ENCODE peak calls at places on chromosomes 12 and 14, in nine cellular contexts. One of them, this sample, is unnamed.

GRCh38 chr12:49288412-49288853 is 6.5 kb upstream of the PRPH start:
- DNase-seq in memory B cell: peak
- DNase-seq in Daoy: peak
- DNase-seq in smooth muscle cell of the brain vasculature: no peak
- DNase-seq in cardiac muscle cell: peak
- DNase-seq in NCI-H2107: no peak
- DNase-seq in COR-L47: no peak
- DNase-seq in left lung: no peak
- DNase-seq in HTR-8/SVneo: peak
- DNase-seq in this sample: no peak

GRCh38 chr14:94941311-94941710 is 171.4 kb upstream of the GSC start:
- DNase-seq in memory B cell: no peak
- DNase-seq in Daoy: no peak
- DNase-seq in smooth muscle cell of the brain vasculature: no peak
- DNase-seq in cardiac muscle cell: no peak
- DNase-seq in NCI-H2107: no peak
- DNase-seq in COR-L47: no peak
- DNase-seq in left lung: no peak
- DNase-seq in HTR-8/SVneo: no peak
- DNase-seq in this sample: no peak

GRCh38 chr12:52517005-52517835 is 3.0 kb downstream of the KRT5 start:
- DNase-seq in memory B cell: no peak
- DNase-seq in Daoy: no peak
- DNase-seq in smooth muscle cell of the brain vasculature: no peak
- DNase-seq in cardiac muscle cell: no peak
- DNase-seq in NCI-H2107: no peak
- DNase-seq in COR-L47: no peak
- DNase-seq in left lung: no peak
- DNase-seq in HTR-8/SVneo: no peak
- DNase-seq in this sample: no peak

GRCh38 chr14:94110552-94111181 is at the start of gene IFI27:
- DNase-seq in memory B cell: no peak
- DNase-seq in Daoy: peak
- DNase-seq in smooth muscle cell of the brain vasculature: no peak
- DNase-seq in cardiac muscle cell: no peak
- DNase-seq in NCI-H2107: no peak
- DNase-seq in COR-L47: no peak
- DNase-seq in left lung: no peak
- DNase-seq in HTR-8/SVneo: no peak
- DNase-seq in this sample: no peak

GRCh38 chr12:9378430-9378835 is 170.2 kb upstream of the PZP start:
- DNase-seq in memory B cell: no peak
- DNase-seq in Daoy: no peak
- DNase-seq in smooth muscle cell of the brain vasculature: no peak
- DNase-seq in cardiac muscle cell: no peak
- DNase-seq in NCI-H2107: peak
- DNase-seq in COR-L47: no peak
- DNase-seq in left lung: no peak
- DNase-seq in HTR-8/SVneo: peak
- DNase-seq in this sample: no peak

GRCh38 chr12:124921200-124922008 is 7.0 kb upstream of the UBC start:
- DNase-seq in memory B cell: peak
- DNase-seq in Daoy: peak
- DNase-seq in smooth muscle cell of the brain vasculature: no peak
- DNase-seq in cardiac muscle cell: peak
- DNase-seq in NCI-H2107: no peak
- DNase-seq in COR-L47: no peak
- DNase-seq in left lung: peak
- DNase-seq in HTR-8/SVneo: no peak
- DNase-seq in this sample: no peak

GRCh38 chr14:87049886-87050820 is 942.8 kb downstream of the GALC start:
- DNase-seq in memory B cell: no peak
- DNase-seq in Daoy: peak
- DNase-seq in smooth muscle cell of the brain vasculature: no peak
- DNase-seq in cardiac muscle cell: peak
- DNase-seq in NCI-H2107: no peak
- DNase-seq in COR-L47: peak
- DNase-seq in left lung: no peak
- DNase-seq in HTR-8/SVneo: peak
- DNase-seq in this sample: no peak

GRCh38 chr12:52070243-52070925 is 606 bp downstream of the ATG101 start:
- DNase-seq in memory B cell: no peak
- DNase-seq in Daoy: no peak
- DNase-seq in smooth muscle cell of the brain vasculature: no peak
- DNase-seq in cardiac muscle cell: no peak
- DNase-seq in NCI-H2107: no peak
- DNase-seq in COR-L47: no peak
- DNase-seq in left lung: no peak
- DNase-seq in HTR-8/SVneo: no peak
- DNase-seq in this sample: no peak

GRCh38 chr14:85580536-85581165 is 50.7 kb downstream of the FLRT2 start:
- DNase-seq in memory B cell: no peak
- DNase-seq in Daoy: no peak
- DNase-seq in smooth muscle cell of the brain vasculature: no peak
- DNase-seq in cardiac muscle cell: no peak
- DNase-seq in NCI-H2107: no peak
- DNase-seq in COR-L47: no peak
- DNase-seq in left lung: no peak
- DNase-seq in HTR-8/SVneo: no peak
- DNase-seq in this sample: no peak

GRCh38 chr12:57840701-57841100 is 5.8 kb downstream of the CTDSP2 start:
- DNase-seq in memory B cell: no peak
- DNase-seq in Daoy: peak
- DNase-seq in smooth muscle cell of the brain vasculature: no peak
- DNase-seq in cardiac muscle cell: peak
- DNase-seq in NCI-H2107: peak
- DNase-seq in COR-L47: peak
- DNase-seq in left lung: no peak
- DNase-seq in HTR-8/SVneo: no peak
- DNase-seq in this sample: no peak

GRCh38 chr14:61837336-61838229 is 75.4 kb downstream of the SNAPC1 start:
- DNase-seq in memory B cell: peak
- DNase-seq in Daoy: peak
- DNase-seq in smooth muscle cell of the brain vasculature: peak
- DNase-seq in cardiac muscle cell: peak
- DNase-seq in NCI-H2107: peak
- DNase-seq in COR-L47: peak
- DNase-seq in left lung: peak
- DNase-seq in HTR-8/SVneo: peak
- DNase-seq in this sample: peak

GRCh38 chr14:74599946-74600345 is 12.1 kb downstream of the LTBP2 start:
- DNase-seq in memory B cell: no peak
- DNase-seq in Daoy: no peak
- DNase-seq in smooth muscle cell of the brain vasculature: no peak
- DNase-seq in cardiac muscle cell: no peak
- DNase-seq in NCI-H2107: no peak
- DNase-seq in COR-L47: no peak
- DNase-seq in left lung: no peak
- DNase-seq in HTR-8/SVneo: no peak
- DNase-seq in this sample: no peak

GRCh38 chr12:58927112-58927511 is 6.8 kb upstream of the LRIG3 start:
- DNase-seq in memory B cell: no peak
- DNase-seq in Daoy: no peak
- DNase-seq in smooth muscle cell of the brain vasculature: no peak
- DNase-seq in cardiac muscle cell: no peak
- DNase-seq in NCI-H2107: no peak
- DNase-seq in COR-L47: no peak
- DNase-seq in left lung: no peak
- DNase-seq in HTR-8/SVneo: no peak
- DNase-seq in this sample: no peak

GRCh38 chr12:68445836-68446235 is 113.7 kb upstream of the MDM1 start:
- DNase-seq in memory B cell: no peak
- DNase-seq in Daoy: no peak
- DNase-seq in smooth muscle cell of the brain vasculature: no peak
- DNase-seq in cardiac muscle cell: no peak
- DNase-seq in NCI-H2107: no peak
- DNase-seq in COR-L47: no peak
- DNase-seq in left lung: no peak
- DNase-seq in HTR-8/SVneo: no peak
- DNase-seq in this sample: no peak

GRCh38 chr12:30286345-30286926 is 409.2 kb downstream of the IPO8 start:
- DNase-seq in memory B cell: no peak
- DNase-seq in Daoy: no peak
- DNase-seq in smooth muscle cell of the brain vasculature: peak
- DNase-seq in cardiac muscle cell: peak
- DNase-seq in NCI-H2107: peak
- DNase-seq in COR-L47: no peak
- DNase-seq in left lung: no peak
- DNase-seq in HTR-8/SVneo: no peak
- DNase-seq in this sample: no peak

GRCh38 chr14:68244272-68244975 is 424.8 kb downstream of the RAD51B start:
- DNase-seq in memory B cell: no peak
- DNase-seq in Daoy: peak
- DNase-seq in smooth muscle cell of the brain vasculature: no peak
- DNase-seq in cardiac muscle cell: no peak
- DNase-seq in NCI-H2107: no peak
- DNase-seq in COR-L47: peak
- DNase-seq in left lung: no peak
- DNase-seq in HTR-8/SVneo: no peak
- DNase-seq in this sample: no peak

GRCh38 chr14:77055981-77056380 is 27.5 kb upstream of the IRF2BPL start:
- DNase-seq in memory B cell: no peak
- DNase-seq in Daoy: no peak
- DNase-seq in smooth muscle cell of the brain vasculature: no peak
- DNase-seq in cardiac muscle cell: no peak
- DNase-seq in NCI-H2107: no peak
- DNase-seq in COR-L47: no peak
- DNase-seq in left lung: no peak
- DNase-seq in HTR-8/SVneo: no peak
- DNase-seq in this sample: no peak

GRCh38 chr12:57430117-57430930 is 519 bp downstream of the R3HDM2 start:
- DNase-seq in memory B cell: peak
- DNase-seq in Daoy: no peak
- DNase-seq in smooth muscle cell of the brain vasculature: no peak
- DNase-seq in cardiac muscle cell: peak
- DNase-seq in NCI-H2107: no peak
- DNase-seq in COR-L47: peak
- DNase-seq in left lung: peak
- DNase-seq in HTR-8/SVneo: no peak
- DNase-seq in this sample: no peak

GRCh38 chr14:51823706-51824105 is 36.7 kb upstream of the GNG2 start:
- DNase-seq in memory B cell: no peak
- DNase-seq in Daoy: peak
- DNase-seq in smooth muscle cell of the brain vasculature: no peak
- DNase-seq in cardiac muscle cell: no peak
- DNase-seq in NCI-H2107: no peak
- DNase-seq in COR-L47: no peak
- DNase-seq in left lung: no peak
- DNase-seq in HTR-8/SVneo: no peak
- DNase-seq in this sample: no peak

GRCh38 chr14:67059576-67059975 is 129.7 kb upstream of the GARIN2 start:
- DNase-seq in memory B cell: no peak
- DNase-seq in Daoy: no peak
- DNase-seq in smooth muscle cell of the brain vasculature: no peak
- DNase-seq in cardiac muscle cell: no peak
- DNase-seq in NCI-H2107: no peak
- DNase-seq in COR-L47: no peak
- DNase-seq in left lung: no peak
- DNase-seq in HTR-8/SVneo: no peak
- DNase-seq in this sample: no peak

GRCh38 chr14:24892730-24893059 is 157.3 kb downstream of the STXBP6 start:
- DNase-seq in memory B cell: no peak
- DNase-seq in Daoy: no peak
- DNase-seq in smooth muscle cell of the brain vasculature: no peak
- DNase-seq in cardiac muscle cell: peak
- DNase-seq in NCI-H2107: no peak
- DNase-seq in COR-L47: no peak
- DNase-seq in left lung: no peak
- DNase-seq in HTR-8/SVneo: no peak
- DNase-seq in this sample: no peak

GRCh38 chr12:120353556-120354317 is 15.2 kb downstream of the MSI1 start:
- DNase-seq in memory B cell: no peak
- DNase-seq in Daoy: no peak
- DNase-seq in smooth muscle cell of the brain vasculature: no peak
- DNase-seq in cardiac muscle cell: no peak
- DNase-seq in NCI-H2107: no peak
- DNase-seq in COR-L47: no peak
- DNase-seq in left lung: no peak
- DNase-seq in HTR-8/SVneo: no peak
- DNase-seq in this sample: no peak

GRCh38 chr12:39905152-39905551 is 200.7 kb downstream of the SLC2A13 start:
- DNase-seq in memory B cell: no peak
- DNase-seq in Daoy: no peak
- DNase-seq in smooth muscle cell of the brain vasculature: no peak
- DNase-seq in cardiac muscle cell: no peak
- DNase-seq in NCI-H2107: no peak
- DNase-seq in COR-L47: no peak
- DNase-seq in left lung: peak
- DNase-seq in HTR-8/SVneo: no peak
- DNase-seq in this sample: no peak

GRCh38 chr12:31259136-31259881 is 66.6 kb downstream of the SINHCAF start:
- DNase-seq in memory B cell: no peak
- DNase-seq in Daoy: no peak
- DNase-seq in smooth muscle cell of the brain vasculature: no peak
- DNase-seq in cardiac muscle cell: no peak
- DNase-seq in NCI-H2107: no peak
- DNase-seq in COR-L47: no peak
- DNase-seq in left lung: no peak
- DNase-seq in HTR-8/SVneo: no peak
- DNase-seq in this sample: no peak

GRCh38 chr14:54374117-54374884 is 22.5 kb upstream of the CDKN3 start:
- DNase-seq in memory B cell: no peak
- DNase-seq in Daoy: no peak
- DNase-seq in smooth muscle cell of the brain vasculature: no peak
- DNase-seq in cardiac muscle cell: no peak
- DNase-seq in NCI-H2107: no peak
- DNase-seq in COR-L47: no peak
- DNase-seq in left lung: no peak
- DNase-seq in HTR-8/SVneo: no peak
- DNase-seq in this sample: no peak

This sample was measured in SIG-M5.